ENCODE peak calls at places on chromosomes 13 and 19, in ten cellular contexts. V, S, D, E, L, A, I, T, Y and O are unnamed samples.

GRCh38 chr19:2184422-2185012 is 20.8 kb downstream of the DOT1L start:
- DNase-seq in V (no peak), S (no peak), D (no peak), E (no peak), L (no peak), A (no peak), I (no peak), T (no peak), Y (no peak), O (no peak)

GRCh38 chr19:39136225-39136940 is 10.8 kb downstream of the PAK4 start:
- DNase-seq in V (no peak), S (no peak), D (no peak), E (peak; percentile 33), L (no peak), A (no peak), I (no peak), T (no peak), Y (peak; percentile 91), O (no peak)

GRCh38 chr19:10736916-10737551 is 19.2 kb downstream of the DNM2 start:
- DNase-seq in V (no peak), S (no peak), D (no peak), E (no peak), L (peak; percentile 39), A (no peak), I (no peak), T (no peak), Y (no peak), O (no peak)

GRCh38 chr19:3350014-3350663 is 16.2 kb upstream of the NFIC start:
- DNase-seq in V (no peak), S (no peak), D (no peak), E (peak; percentile 72), L (no peak), A (no peak), I (no peak), T (no peak), Y (peak; percentile 59), O (no peak)

GRCh38 chr19:53808710-53809125 is 15.4 kb downstream of the NLRP12 start:
- DNase-seq in V (no peak), S (no peak), D (peak; percentile 25), E (no peak), L (peak; percentile 87), A (no peak), I (peak; percentile 45), T (no peak), Y (no peak), O (no peak)

GRCh38 chr19:2034729-2035589 is 16.1 kb downstream of the MKNK2 start:
- DNase-seq in V (no peak), S (no peak), D (peak; percentile 92), E (peak; percentile 78), L (peak; percentile 100), A (peak; percentile 58), I (peak; percentile 87), T (no peak), Y (peak; percentile 91), O (peak; percentile 89)

GRCh38 chr13:63737418-63737817 is 2321.8 kb upstream of the PCDH20 start:
- DNase-seq in V (no peak), S (no peak), D (no peak), E (peak; percentile 13), L (no peak), A (no peak), I (no peak), T (no peak), Y (no peak), O (peak; percentile 56)

GRCh38 chr13:100269837-100270236 is 180.9 kb downstream of the PCCA start:
- DNase-seq in V (peak; percentile 34), S (peak; percentile 74), D (no peak), E (peak; percentile 51), L (no peak), A (no peak), I (no peak), T (no peak), Y (peak; percentile 62), O (peak; percentile 79)

GRCh38 chr19:5923356-5923755 is 9.3 kb downstream of the CAPS start:
- DNase-seq in V (no peak), S (no peak), D (no peak), E (no peak), L (no peak), A (no peak), I (no peak), T (no peak), Y (no peak), O (no peak)

GRCh38 chr19:5926641-5927438 is 12.8 kb downstream of the CAPS start:
- DNase-seq in V (no peak), S (peak; percentile 58), D (no peak), E (no peak), L (no peak), A (no peak), I (no peak), T (peak; percentile 85), Y (no peak), O (no peak)

GRCh38 chr19:5927439-5927821 is 13.4 kb downstream of the CAPS start:
- DNase-seq in V (no peak), S (no peak), D (no peak), E (no peak), L (no peak), A (no peak), I (no peak), T (no peak), Y (no peak), O (no peak)

GRCh38 chr19:5929179-5929578 is 15.1 kb downstream of the CAPS start:
- DNase-seq in V (no peak), S (no peak), D (no peak), E (no peak), L (no peak), A (no peak), I (no peak), T (no peak), Y (no peak), O (no peak)

DNA sequence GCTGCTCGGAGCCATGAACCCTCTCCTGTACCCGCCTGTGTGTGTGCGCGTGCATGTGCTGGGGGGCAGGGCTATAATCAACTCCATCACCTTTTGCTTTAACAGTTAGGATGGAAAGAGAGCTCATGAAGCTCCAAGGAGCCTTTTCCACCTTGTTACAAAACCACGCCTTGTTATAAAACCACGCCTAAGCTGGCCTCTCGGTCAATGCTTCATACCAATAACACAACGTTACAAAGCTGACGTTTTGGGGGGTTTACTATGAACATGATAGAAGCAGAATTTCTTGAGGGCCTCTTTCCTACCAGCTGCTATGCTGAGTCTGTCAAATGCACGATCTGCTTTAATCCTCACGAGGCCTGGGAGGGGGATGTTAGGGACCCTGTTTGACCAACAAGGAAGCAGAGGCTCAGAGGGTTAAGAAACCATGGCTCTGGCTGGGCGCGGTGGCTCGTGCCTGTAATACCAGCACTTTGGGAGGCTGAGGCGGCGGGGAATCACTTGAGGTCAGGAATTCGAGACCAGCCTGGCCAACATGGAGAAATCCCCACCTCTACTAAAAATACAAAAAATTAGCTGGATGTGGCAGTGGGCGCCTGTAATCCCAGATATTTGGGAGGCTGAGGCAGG is 11.9 kb downstream of the CAPS start:
- DNase-seq in V (no peak), S (no peak), D (no peak), E (no peak), L (no peak), A (no peak), I (no peak), T (no peak), Y (peak; percentile 56), O (no peak)
- H3K4me3 ChIP-seq in V (no peak overlapping the region), S (no peak overlapping the region), D (no peak overlapping the region), E (no peak overlapping the region), L (no peak overlapping the region), A (no peak overlapping the region), I (no peak overlapping the region), T (no peak overlapping the region), Y (no peak overlapping the region), O (no peak overlapping the region)

GRCh38 chr19:7887408-7888144 is 734 bp upstream of the LRRC8E start:
- DNase-seq in V (no peak), S (no peak), D (no peak), E (no peak), L (peak; percentile 48), A (no peak), I (no peak), T (no peak), Y (no peak), O (no peak)

GRCh38 chr19:7885818-7886217 is 2.5 kb upstream of the LRRC8E start:
- DNase-seq in V (no peak), S (no peak), D (no peak), E (no peak), L (no peak), A (no peak), I (no peak), T (no peak), Y (no peak), O (no peak)

GRCh38 chr19:7883796-7884570 is 4.3 kb upstream of the LRRC8E start:
- DNase-seq in V (no peak), S (no peak), D (no peak), E (no peak), L (no peak), A (no peak), I (no peak), T (no peak), Y (no peak), O (no peak)

GRCh38 chr19:7888145-7888825 is at the start of gene LRRC8E:
- DNase-seq in V (no peak), S (no peak), D (peak; percentile 90), E (peak; percentile 87), L (peak; percentile 92), A (no peak), I (no peak), T (no peak), Y (peak; percentile 77), O (peak; percentile 90)

GRCh38 chr19:7888826-7889217 is 512 bp downstream of the LRRC8E start:
- DNase-seq in V (no peak), S (no peak), D (no peak), E (no peak), L (no peak), A (no peak), I (no peak), T (no peak), Y (no peak), O (no peak)
- H3K4me3 ChIP-seq in V (peak overlapping the region; percentile 71), S (peak overlapping the region; percentile 65), D (peak overlapping the region; percentile 71), E (peak overlapping the region; percentile 43), L (peak overlapping the region; percentile 78), A (no peak overlapping the region), I (peak overlapping the region; percentile 94), T (peak overlapping the region; percentile 62), Y (peak overlapping the region; percentile 53), O (peak overlapping the region; percentile 53)

DNA sequence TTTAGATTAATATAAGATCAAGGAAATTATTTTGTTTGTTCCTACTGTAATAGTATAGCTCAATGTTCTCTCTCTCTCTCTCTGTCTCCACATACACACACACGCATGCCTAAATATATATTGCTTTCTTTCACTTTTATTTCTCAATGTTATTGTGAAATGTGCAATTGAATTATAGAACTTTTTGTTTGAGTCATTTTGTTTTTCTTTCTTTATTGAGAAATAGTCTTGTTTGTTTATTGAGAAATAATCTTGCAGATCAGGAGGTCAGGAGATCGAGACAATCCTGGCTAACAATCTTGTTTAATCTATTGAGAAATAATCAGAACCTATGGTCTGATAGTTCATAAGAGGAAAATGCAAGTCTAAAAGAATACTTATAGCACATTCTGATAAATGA is 1581.3 kb downstream of the EFNB2 start:
- DNase-seq in V (no peak), S (no peak), D (no peak), E (no peak), L (no peak), A (no peak), I (no peak), T (no peak), Y (no peak), O (no peak)
- H3K4me3 ChIP-seq in V (no peak overlapping the region), S (no peak overlapping the region), D (no peak overlapping the region), E (no peak overlapping the region), L (no peak overlapping the region), A (no peak overlapping the region), I (no peak overlapping the region), T (no peak overlapping the region), Y (no peak overlapping the region), O (no peak overlapping the region)

DNA sequence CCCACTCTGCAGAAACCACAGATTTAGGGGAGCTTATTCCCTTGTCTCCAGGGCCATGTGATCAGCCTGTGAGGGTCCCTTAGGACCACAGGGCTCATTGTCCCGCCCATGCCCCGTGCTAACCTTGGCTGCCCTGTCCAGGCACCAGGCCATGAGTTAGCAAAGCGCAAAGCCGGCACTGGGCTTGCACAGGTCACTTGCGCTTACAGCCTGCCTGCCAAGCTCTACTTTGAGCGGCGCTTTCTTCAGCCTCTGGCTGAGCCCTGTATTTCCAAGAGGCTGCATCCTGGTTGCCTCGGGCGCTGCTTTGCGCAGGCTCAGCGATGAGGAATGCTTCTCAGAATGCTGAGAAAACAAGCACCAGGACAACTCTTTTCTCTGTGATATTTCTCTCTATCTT is 188.0 kb downstream of the TDRD3 start:
- DNase-seq in V (no peak), S (no peak), D (no peak), E (no peak), L (peak; percentile 76), A (no peak), I (no peak), T (no peak), Y (no peak), O (no peak)
- H3K4me3 ChIP-seq in V (no peak overlapping the region), S (no peak overlapping the region), D (no peak overlapping the region), E (no peak overlapping the region), L (peak overlapping the region; percentile 3), A (no peak overlapping the region), I (no peak overlapping the region), T (no peak overlapping the region), Y (no peak overlapping the region), O (no peak overlapping the region)